ENCODE peak calls at places on chromosomes 2 and 18, in ten cellular contexts. One of them, this sample, is unnamed.

GRCh38 chr18:79540914-79541301 is 138.7 kb upstream of the CTDP1 start:
- DNase-seq in activated naive CD8-positive, alpha-beta T cell treated with anti-CD3 and anti-CD28 coated beads, Interleukin-2, amount 10 ng/mL, durations not matched to agents 7 days and 5 days: no peak
- DNase-seq in renal cortical epithelial cell: no peak
- DNase-seq in T-helper 2 cell: no peak
- DNase-seq in stimulated activated naive B cell treated with anti-CD40 and anti-IgM and Interleukin-4, amounts not matched to agents 10 μg/mL and 1 μg/mL and 100 μg/mL, for 72 hours: no peak
- DNase-seq in Caki2: no peak
- DNase-seq in neural crest cell: no peak
- DNase-seq in Calu3: no peak
- DNase-seq in activated CD8-positive, alpha-beta memory T cell treated with anti-CD3 and anti-CD28 coated beads, Interleukin-2, amount 10 ng/mL, durations not matched to agents 7 days and 5 days: no peak
- DNase-seq in HT-29: no peak
- DNase-seq in this sample: no peak

GRCh38 chr2:211454684-211455083 is 898.3 kb downstream of the CPS1 start:
- DNase-seq in stimulated activated naive B cell treated with anti-CD40 and anti-IgM and Interleukin-4, amounts not matched to agents 10 μg/mL and 1 μg/mL and 100 μg/mL, for 72 hours: no peak
- DNase-seq in T-helper 2 cell: no peak
- DNase-seq in activated naive CD8-positive, alpha-beta T cell treated with anti-CD3 and anti-CD28 coated beads, Interleukin-2, amount 10 ng/mL, durations not matched to agents 7 days and 5 days: no peak
- DNase-seq in HT-29: no peak
- DNase-seq in renal cortical epithelial cell: no peak
- DNase-seq in activated CD8-positive, alpha-beta memory T cell treated with anti-CD3 and anti-CD28 coated beads, Interleukin-2, amount 10 ng/mL, durations not matched to agents 7 days and 5 days: no peak
- DNase-seq in neural crest cell: no peak
- DNase-seq in Caki2: no peak
- DNase-seq in Calu3: no peak
- DNase-seq in this sample: no peak

GRCh38 chr2:191941376-191941775 is 94.5 kb upstream of the CAVIN2 start:
- DNase-seq in T-helper 2 cell: no peak
- DNase-seq in stimulated activated naive B cell treated with anti-CD40 and anti-IgM and Interleukin-4, amounts not matched to agents 10 μg/mL and 1 μg/mL and 100 μg/mL, for 72 hours: no peak
- DNase-seq in Calu3: no peak
- DNase-seq in HT-29: no peak
- DNase-seq in Caki2: no peak
- DNase-seq in activated CD8-positive, alpha-beta memory T cell treated with anti-CD3 and anti-CD28 coated beads, Interleukin-2, amount 10 ng/mL, durations not matched to agents 7 days and 5 days: no peak
- DNase-seq in neural crest cell: no peak
- DNase-seq in renal cortical epithelial cell: no peak
- DNase-seq in activated naive CD8-positive, alpha-beta T cell treated with anti-CD3 and anti-CD28 coated beads, Interleukin-2, amount 10 ng/mL, durations not matched to agents 7 days and 5 days: no peak
- DNase-seq in this sample: no peak

GRCh38 chr2:197196737-197197136 is 113.8 kb downstream of the ANKRD44 start:
- DNase-seq in Caki2: no peak
- DNase-seq in HT-29: no peak
- DNase-seq in renal cortical epithelial cell: peak; percentile 34
- DNase-seq in activated CD8-positive, alpha-beta memory T cell treated with anti-CD3 and anti-CD28 coated beads, Interleukin-2, amount 10 ng/mL, durations not matched to agents 7 days and 5 days: no peak
- DNase-seq in T-helper 2 cell: peak; percentile 40
- DNase-seq in stimulated activated naive B cell treated with anti-CD40 and anti-IgM and Interleukin-4, amounts not matched to agents 10 μg/mL and 1 μg/mL and 100 μg/mL, for 72 hours: no peak
- DNase-seq in activated naive CD8-positive, alpha-beta T cell treated with anti-CD3 and anti-CD28 coated beads, Interleukin-2, amount 10 ng/mL, durations not matched to agents 7 days and 5 days: no peak
- DNase-seq in Calu3: no peak
- DNase-seq in neural crest cell: no peak
- DNase-seq in this sample: no peak

GRCh38 chr18:456361-456821 is 44.1 kb downstream of the COLEC12 start:
- DNase-seq in renal cortical epithelial cell: no peak
- DNase-seq in stimulated activated naive B cell treated with anti-CD40 and anti-IgM and Interleukin-4, amounts not matched to agents 10 μg/mL and 1 μg/mL and 100 μg/mL, for 72 hours: no peak
- DNase-seq in activated naive CD8-positive, alpha-beta T cell treated with anti-CD3 and anti-CD28 coated beads, Interleukin-2, amount 10 ng/mL, durations not matched to agents 7 days and 5 days: no peak
- DNase-seq in HT-29: no peak
- DNase-seq in Caki2: no peak
- DNase-seq in T-helper 2 cell: no peak
- DNase-seq in activated CD8-positive, alpha-beta memory T cell treated with anti-CD3 and anti-CD28 coated beads, Interleukin-2, amount 10 ng/mL, durations not matched to agents 7 days and 5 days: no peak
- DNase-seq in neural crest cell: no peak
- DNase-seq in Calu3: no peak
- DNase-seq in this sample: no peak

GRCh38 chr18:63882333-63883141 is 5.0 kb upstream of the SERPINB2 start:
- DNase-seq in Calu3: peak; percentile 88
- DNase-seq in renal cortical epithelial cell: peak; percentile 93
- DNase-seq in HT-29: no peak
- DNase-seq in stimulated activated naive B cell treated with anti-CD40 and anti-IgM and Interleukin-4, amounts not matched to agents 10 μg/mL and 1 μg/mL and 100 μg/mL, for 72 hours: no peak
- DNase-seq in neural crest cell: no peak
- DNase-seq in activated CD8-positive, alpha-beta memory T cell treated with anti-CD3 and anti-CD28 coated beads, Interleukin-2, amount 10 ng/mL, durations not matched to agents 7 days and 5 days: no peak
- DNase-seq in T-helper 2 cell: peak; percentile 73
- DNase-seq in Caki2: no peak
- DNase-seq in activated naive CD8-positive, alpha-beta T cell treated with anti-CD3 and anti-CD28 coated beads, Interleukin-2, amount 10 ng/mL, durations not matched to agents 7 days and 5 days: no peak
- DNase-seq in this sample: no peak

GRCh38 chr2:100230754-100231153 is 88.4 kb upstream of the AFF3 start:
- DNase-seq in HT-29: no peak
- DNase-seq in stimulated activated naive B cell treated with anti-CD40 and anti-IgM and Interleukin-4, amounts not matched to agents 10 μg/mL and 1 μg/mL and 100 μg/mL, for 72 hours: no peak
- DNase-seq in Calu3: no peak
- DNase-seq in renal cortical epithelial cell: no peak
- DNase-seq in Caki2: no peak
- DNase-seq in activated naive CD8-positive, alpha-beta T cell treated with anti-CD3 and anti-CD28 coated beads, Interleukin-2, amount 10 ng/mL, durations not matched to agents 7 days and 5 days: no peak
- DNase-seq in activated CD8-positive, alpha-beta memory T cell treated with anti-CD3 and anti-CD28 coated beads, Interleukin-2, amount 10 ng/mL, durations not matched to agents 7 days and 5 days: no peak
- DNase-seq in T-helper 2 cell: no peak
- DNase-seq in neural crest cell: no peak
- DNase-seq in this sample: no peak

GRCh38 chr2:121613152-121613551 is 36.1 kb downstream of the CLASP1 start:
- DNase-seq in activated naive CD8-positive, alpha-beta T cell treated with anti-CD3 and anti-CD28 coated beads, Interleukin-2, amount 10 ng/mL, durations not matched to agents 7 days and 5 days: no peak
- DNase-seq in renal cortical epithelial cell: no peak
- DNase-seq in activated CD8-positive, alpha-beta memory T cell treated with anti-CD3 and anti-CD28 coated beads, Interleukin-2, amount 10 ng/mL, durations not matched to agents 7 days and 5 days: no peak
- DNase-seq in HT-29: no peak
- DNase-seq in stimulated activated naive B cell treated with anti-CD40 and anti-IgM and Interleukin-4, amounts not matched to agents 10 μg/mL and 1 μg/mL and 100 μg/mL, for 72 hours: no peak
- DNase-seq in Calu3: no peak
- DNase-seq in Caki2: no peak
- DNase-seq in T-helper 2 cell: no peak
- DNase-seq in neural crest cell: no peak
- DNase-seq in this sample: no peak

GRCh38 chr2:191304939-191305875 is 60.0 kb downstream of the MYO1B start:
- DNase-seq in stimulated activated naive B cell treated with anti-CD40 and anti-IgM and Interleukin-4, amounts not matched to agents 10 μg/mL and 1 μg/mL and 100 μg/mL, for 72 hours: no peak
- DNase-seq in activated CD8-positive, alpha-beta memory T cell treated with anti-CD3 and anti-CD28 coated beads, Interleukin-2, amount 10 ng/mL, durations not matched to agents 7 days and 5 days: no peak
- DNase-seq in renal cortical epithelial cell: no peak
- DNase-seq in neural crest cell: no peak
- DNase-seq in Caki2: no peak
- DNase-seq in Calu3: no peak
- DNase-seq in activated naive CD8-positive, alpha-beta T cell treated with anti-CD3 and anti-CD28 coated beads, Interleukin-2, amount 10 ng/mL, durations not matched to agents 7 days and 5 days: no peak
- DNase-seq in HT-29: no peak
- DNase-seq in T-helper 2 cell: no peak
- DNase-seq in this sample: no peak

GRCh38 chr2:199228887-199229819 is 228.6 kb downstream of the SATB2 start:
- DNase-seq in neural crest cell: no peak
- DNase-seq in Caki2: peak; percentile 81
- DNase-seq in HT-29: no peak
- DNase-seq in Calu3: peak; percentile 48
- DNase-seq in stimulated activated naive B cell treated with anti-CD40 and anti-IgM and Interleukin-4, amounts not matched to agents 10 μg/mL and 1 μg/mL and 100 μg/mL, for 72 hours: no peak
- DNase-seq in T-helper 2 cell: peak; percentile 96
- DNase-seq in activated naive CD8-positive, alpha-beta T cell treated with anti-CD3 and anti-CD28 coated beads, Interleukin-2, amount 10 ng/mL, durations not matched to agents 7 days and 5 days: no peak
- DNase-seq in activated CD8-positive, alpha-beta memory T cell treated with anti-CD3 and anti-CD28 coated beads, Interleukin-2, amount 10 ng/mL, durations not matched to agents 7 days and 5 days: peak; percentile 64
- DNase-seq in renal cortical epithelial cell: peak; percentile 93
- DNase-seq in this sample: no peak

GRCh38 chr2:217071416-217071815 is 211.6 kb upstream of the TNP1 start:
- DNase-seq in Caki2: no peak
- DNase-seq in T-helper 2 cell: no peak
- DNase-seq in neural crest cell: no peak
- DNase-seq in HT-29: no peak
- DNase-seq in renal cortical epithelial cell: no peak
- DNase-seq in Calu3: no peak
- DNase-seq in activated CD8-positive, alpha-beta memory T cell treated with anti-CD3 and anti-CD28 coated beads, Interleukin-2, amount 10 ng/mL, durations not matched to agents 7 days and 5 days: no peak
- DNase-seq in stimulated activated naive B cell treated with anti-CD40 and anti-IgM and Interleukin-4, amounts not matched to agents 10 μg/mL and 1 μg/mL and 100 μg/mL, for 72 hours: no peak
- DNase-seq in activated naive CD8-positive, alpha-beta T cell treated with anti-CD3 and anti-CD28 coated beads, Interleukin-2, amount 10 ng/mL, durations not matched to agents 7 days and 5 days: no peak
- DNase-seq in this sample: no peak

GRCh38 chr18:41881285-41881684 is 73.7 kb upstream of the PIK3C3 start:
- DNase-seq in activated naive CD8-positive, alpha-beta T cell treated with anti-CD3 and anti-CD28 coated beads, Interleukin-2, amount 10 ng/mL, durations not matched to agents 7 days and 5 days: no peak
- DNase-seq in activated CD8-positive, alpha-beta memory T cell treated with anti-CD3 and anti-CD28 coated beads, Interleukin-2, amount 10 ng/mL, durations not matched to agents 7 days and 5 days: no peak
- DNase-seq in Calu3: no peak
- DNase-seq in renal cortical epithelial cell: peak; percentile 33
- DNase-seq in T-helper 2 cell: no peak
- DNase-seq in Caki2: no peak
- DNase-seq in stimulated activated naive B cell treated with anti-CD40 and anti-IgM and Interleukin-4, amounts not matched to agents 10 μg/mL and 1 μg/mL and 100 μg/mL, for 72 hours: no peak
- DNase-seq in HT-29: no peak
- DNase-seq in neural crest cell: no peak
- DNase-seq in this sample: no peak

GRCh38 chr2:120104002-120104467 is 91.2 kb downstream of the EPB41L5 start:
- DNase-seq in activated CD8-positive, alpha-beta memory T cell treated with anti-CD3 and anti-CD28 coated beads, Interleukin-2, amount 10 ng/mL, durations not matched to agents 7 days and 5 days: no peak
- DNase-seq in HT-29: no peak
- DNase-seq in Caki2: no peak
- DNase-seq in activated naive CD8-positive, alpha-beta T cell treated with anti-CD3 and anti-CD28 coated beads, Interleukin-2, amount 10 ng/mL, durations not matched to agents 7 days and 5 days: no peak
- DNase-seq in T-helper 2 cell: no peak
- DNase-seq in neural crest cell: no peak
- DNase-seq in stimulated activated naive B cell treated with anti-CD40 and anti-IgM and Interleukin-4, amounts not matched to agents 10 μg/mL and 1 μg/mL and 100 μg/mL, for 72 hours: no peak
- DNase-seq in Calu3: no peak
- DNase-seq in renal cortical epithelial cell: peak; percentile 54
- DNase-seq in this sample: no peak

GRCh38 chr18:59823611-59824195 is 76.1 kb upstream of the PMAIP1 start:
- DNase-seq in activated naive CD8-positive, alpha-beta T cell treated with anti-CD3 and anti-CD28 coated beads, Interleukin-2, amount 10 ng/mL, durations not matched to agents 7 days and 5 days: no peak
- DNase-seq in T-helper 2 cell: peak; percentile 66
- DNase-seq in Caki2: peak; percentile 31
- DNase-seq in neural crest cell: peak; percentile 73
- DNase-seq in Calu3: peak; percentile 81
- DNase-seq in renal cortical epithelial cell: peak; percentile 60
- DNase-seq in HT-29: peak; percentile 68
- DNase-seq in stimulated activated naive B cell treated with anti-CD40 and anti-IgM and Interleukin-4, amounts not matched to agents 10 μg/mL and 1 μg/mL and 100 μg/mL, for 72 hours: peak; percentile 27
- DNase-seq in activated CD8-positive, alpha-beta memory T cell treated with anti-CD3 and anti-CD28 coated beads, Interleukin-2, amount 10 ng/mL, durations not matched to agents 7 days and 5 days: peak; percentile 77
- DNase-seq in this sample: no peak

GRCh38 chr2:17830053-17831034 is 14.1 kb downstream of the MSGN1 start:
- DNase-seq in renal cortical epithelial cell: peak; percentile 76
- DNase-seq in activated naive CD8-positive, alpha-beta T cell treated with anti-CD3 and anti-CD28 coated beads, Interleukin-2, amount 10 ng/mL, durations not matched to agents 7 days and 5 days: peak; percentile 76
- DNase-seq in Caki2: peak; percentile 63
- DNase-seq in stimulated activated naive B cell treated with anti-CD40 and anti-IgM and Interleukin-4, amounts not matched to agents 10 μg/mL and 1 μg/mL and 100 μg/mL, for 72 hours: peak; percentile 50
- DNase-seq in Calu3: peak; percentile 86
- DNase-seq in activated CD8-positive, alpha-beta memory T cell treated with anti-CD3 and anti-CD28 coated beads, Interleukin-2, amount 10 ng/mL, durations not matched to agents 7 days and 5 days: peak; percentile 53
- DNase-seq in neural crest cell: peak; percentile 89
- DNase-seq in HT-29: peak; percentile 76
- DNase-seq in T-helper 2 cell: peak; percentile 42
- DNase-seq in this sample: no peak

GRCh38 chr2:160910681-160911080 is 249.5 kb upstream of the TANK start:
- DNase-seq in renal cortical epithelial cell: peak; percentile 36
- DNase-seq in activated naive CD8-positive, alpha-beta T cell treated with anti-CD3 and anti-CD28 coated beads, Interleukin-2, amount 10 ng/mL, durations not matched to agents 7 days and 5 days: no peak
- DNase-seq in HT-29: no peak
- DNase-seq in stimulated activated naive B cell treated with anti-CD40 and anti-IgM and Interleukin-4, amounts not matched to agents 10 μg/mL and 1 μg/mL and 100 μg/mL, for 72 hours: no peak
- DNase-seq in T-helper 2 cell: no peak
- DNase-seq in Calu3: no peak
- DNase-seq in activated CD8-positive, alpha-beta memory T cell treated with anti-CD3 and anti-CD28 coated beads, Interleukin-2, amount 10 ng/mL, durations not matched to agents 7 days and 5 days: no peak
- DNase-seq in Caki2: no peak
- DNase-seq in neural crest cell: no peak
- DNase-seq in this sample: no peak

GRCh38 chr2:103386872-103387271 is 625.0 kb downstream of the TMEM182 start:
- DNase-seq in neural crest cell: no peak
- DNase-seq in HT-29: no peak
- DNase-seq in Calu3: no peak
- DNase-seq in renal cortical epithelial cell: no peak
- DNase-seq in activated naive CD8-positive, alpha-beta T cell treated with anti-CD3 and anti-CD28 coated beads, Interleukin-2, amount 10 ng/mL, durations not matched to agents 7 days and 5 days: no peak
- DNase-seq in T-helper 2 cell: no peak
- DNase-seq in stimulated activated naive B cell treated with anti-CD40 and anti-IgM and Interleukin-4, amounts not matched to agents 10 μg/mL and 1 μg/mL and 100 μg/mL, for 72 hours: no peak
- DNase-seq in activated CD8-positive, alpha-beta memory T cell treated with anti-CD3 and anti-CD28 coated beads, Interleukin-2, amount 10 ng/mL, durations not matched to agents 7 days and 5 days: no peak
- DNase-seq in Caki2: no peak
- DNase-seq in this sample: no peak

GRCh38 chr2:95357717-95358280 is 44.7 kb upstream of the FAHD2A start:
- DNase-seq in neural crest cell: no peak
- DNase-seq in renal cortical epithelial cell: no peak
- DNase-seq in activated naive CD8-positive, alpha-beta T cell treated with anti-CD3 and anti-CD28 coated beads, Interleukin-2, amount 10 ng/mL, durations not matched to agents 7 days and 5 days: no peak
- DNase-seq in Caki2: no peak
- DNase-seq in activated CD8-positive, alpha-beta memory T cell treated with anti-CD3 and anti-CD28 coated beads, Interleukin-2, amount 10 ng/mL, durations not matched to agents 7 days and 5 days: no peak
- DNase-seq in T-helper 2 cell: no peak
- DNase-seq in Calu3: no peak
- DNase-seq in stimulated activated naive B cell treated with anti-CD40 and anti-IgM and Interleukin-4, amounts not matched to agents 10 μg/mL and 1 μg/mL and 100 μg/mL, for 72 hours: no peak
- DNase-seq in HT-29: no peak
- DNase-seq in this sample: no peak

GRCh38 chr2:137255990-137256389 is 490.6 kb downstream of the THSD7B start:
- DNase-seq in Calu3: no peak
- DNase-seq in Caki2: no peak
- DNase-seq in activated naive CD8-positive, alpha-beta T cell treated with anti-CD3 and anti-CD28 coated beads, Interleukin-2, amount 10 ng/mL, durations not matched to agents 7 days and 5 days: no peak
- DNase-seq in neural crest cell: no peak
- DNase-seq in HT-29: no peak
- DNase-seq in renal cortical epithelial cell: peak; percentile 82
- DNase-seq in T-helper 2 cell: no peak
- DNase-seq in stimulated activated naive B cell treated with anti-CD40 and anti-IgM and Interleukin-4, amounts not matched to agents 10 μg/mL and 1 μg/mL and 100 μg/mL, for 72 hours: no peak
- DNase-seq in activated CD8-positive, alpha-beta memory T cell treated with anti-CD3 and anti-CD28 coated beads, Interleukin-2, amount 10 ng/mL, durations not matched to agents 7 days and 5 days: no peak
- DNase-seq in this sample: no peak

GRCh38 chr2:25159947-25160346 is 8.4 kb downstream of the POMC start:
- DNase-seq in activated naive CD8-positive, alpha-beta T cell treated with anti-CD3 and anti-CD28 coated beads, Interleukin-2, amount 10 ng/mL, durations not matched to agents 7 days and 5 days: no peak
- DNase-seq in HT-29: no peak
- DNase-seq in stimulated activated naive B cell treated with anti-CD40 and anti-IgM and Interleukin-4, amounts not matched to agents 10 μg/mL and 1 μg/mL and 100 μg/mL, for 72 hours: no peak
- DNase-seq in neural crest cell: peak; percentile 30
- DNase-seq in T-helper 2 cell: no peak
- DNase-seq in Caki2: no peak
- DNase-seq in activated CD8-positive, alpha-beta memory T cell treated with anti-CD3 and anti-CD28 coated beads, Interleukin-2, amount 10 ng/mL, durations not matched to agents 7 days and 5 days: no peak
- DNase-seq in Calu3: no peak
- DNase-seq in renal cortical epithelial cell: no peak
- DNase-seq in this sample: no peak

GRCh38 chr2:28201711-28202180 is 190.9 kb upstream of the FOSL2 start:
- DNase-seq in Calu3: no peak
- DNase-seq in Caki2: no peak
- DNase-seq in HT-29: no peak
- DNase-seq in activated CD8-positive, alpha-beta memory T cell treated with anti-CD3 and anti-CD28 coated beads, Interleukin-2, amount 10 ng/mL, durations not matched to agents 7 days and 5 days: no peak
- DNase-seq in activated naive CD8-positive, alpha-beta T cell treated with anti-CD3 and anti-CD28 coated beads, Interleukin-2, amount 10 ng/mL, durations not matched to agents 7 days and 5 days: no peak
- DNase-seq in renal cortical epithelial cell: no peak
- DNase-seq in T-helper 2 cell: no peak
- DNase-seq in stimulated activated naive B cell treated with anti-CD40 and anti-IgM and Interleukin-4, amounts not matched to agents 10 μg/mL and 1 μg/mL and 100 μg/mL, for 72 hours: no peak
- DNase-seq in neural crest cell: no peak
- DNase-seq in this sample: no peak

GRCh38 chr2:48248251-48248933 is 281.6 kb upstream of the STON1 start:
- DNase-seq in activated CD8-positive, alpha-beta memory T cell treated with anti-CD3 and anti-CD28 coated beads, Interleukin-2, amount 10 ng/mL, durations not matched to agents 7 days and 5 days: no peak
- DNase-seq in neural crest cell: no peak
- DNase-seq in Caki2: peak; percentile 59
- DNase-seq in T-helper 2 cell: peak; percentile 28
- DNase-seq in activated naive CD8-positive, alpha-beta T cell treated with anti-CD3 and anti-CD28 coated beads, Interleukin-2, amount 10 ng/mL, durations not matched to agents 7 days and 5 days: no peak
- DNase-seq in HT-29: no peak
- DNase-seq in Calu3: peak; percentile 11
- DNase-seq in renal cortical epithelial cell: peak; percentile 94
- DNase-seq in stimulated activated naive B cell treated with anti-CD40 and anti-IgM and Interleukin-4, amounts not matched to agents 10 μg/mL and 1 μg/mL and 100 μg/mL, for 72 hours: no peak
- DNase-seq in this sample: no peak

GRCh38 chr2:239182981-239183791 is 217.6 kb downstream of the HDAC4 start:
- DNase-seq in Caki2: no peak
- DNase-seq in Calu3: no peak
- DNase-seq in neural crest cell: no peak
- DNase-seq in stimulated activated naive B cell treated with anti-CD40 and anti-IgM and Interleukin-4, amounts not matched to agents 10 μg/mL and 1 μg/mL and 100 μg/mL, for 72 hours: no peak
- DNase-seq in T-helper 2 cell: no peak
- DNase-seq in HT-29: no peak
- DNase-seq in renal cortical epithelial cell: no peak
- DNase-seq in activated CD8-positive, alpha-beta memory T cell treated with anti-CD3 and anti-CD28 coated beads, Interleukin-2, amount 10 ng/mL, durations not matched to agents 7 days and 5 days: no peak
- DNase-seq in activated naive CD8-positive, alpha-beta T cell treated with anti-CD3 and anti-CD28 coated beads, Interleukin-2, amount 10 ng/mL, durations not matched to agents 7 days and 5 days: peak; percentile 7
- DNase-seq in this sample: no peak

GRCh38 chr18:50674307-50674706 is 114.4 kb downstream of the MAPK4 start:
- DNase-seq in HT-29: no peak
- DNase-seq in activated naive CD8-positive, alpha-beta T cell treated with anti-CD3 and anti-CD28 coated beads, Interleukin-2, amount 10 ng/mL, durations not matched to agents 7 days and 5 days: no peak
- DNase-seq in activated CD8-positive, alpha-beta memory T cell treated with anti-CD3 and anti-CD28 coated beads, Interleukin-2, amount 10 ng/mL, durations not matched to agents 7 days and 5 days: no peak
- DNase-seq in T-helper 2 cell: no peak
- DNase-seq in stimulated activated naive B cell treated with anti-CD40 and anti-IgM and Interleukin-4, amounts not matched to agents 10 μg/mL and 1 μg/mL and 100 μg/mL, for 72 hours: no peak
- DNase-seq in neural crest cell: no peak
- DNase-seq in Calu3: no peak
- DNase-seq in renal cortical epithelial cell: no peak
- DNase-seq in Caki2: no peak
- DNase-seq in this sample: no peak

GRCh38 chr2:240130393-240131195 is 5.5 kb downstream of the COPS9 start:
- DNase-seq in stimulated activated naive B cell treated with anti-CD40 and anti-IgM and Interleukin-4, amounts not matched to agents 10 μg/mL and 1 μg/mL and 100 μg/mL, for 72 hours: no peak
- DNase-seq in renal cortical epithelial cell: no peak
- DNase-seq in activated CD8-positive, alpha-beta memory T cell treated with anti-CD3 and anti-CD28 coated beads, Interleukin-2, amount 10 ng/mL, durations not matched to agents 7 days and 5 days: no peak
- DNase-seq in HT-29: no peak
- DNase-seq in T-helper 2 cell: no peak
- DNase-seq in neural crest cell: no peak
- DNase-seq in Calu3: no peak
- DNase-seq in Caki2: no peak
- DNase-seq in activated naive CD8-positive, alpha-beta T cell treated with anti-CD3 and anti-CD28 coated beads, Interleukin-2, amount 10 ng/mL, durations not matched to agents 7 days and 5 days: peak; percentile 29
- DNase-seq in this sample: no peak

GRCh38 chr2:28558421-28558820 is 62.6 kb downstream of the PLB1 start:
- DNase-seq in activated CD8-positive, alpha-beta memory T cell treated with anti-CD3 and anti-CD28 coated beads, Interleukin-2, amount 10 ng/mL, durations not matched to agents 7 days and 5 days: no peak
- DNase-seq in stimulated activated naive B cell treated with anti-CD40 and anti-IgM and Interleukin-4, amounts not matched to agents 10 μg/mL and 1 μg/mL and 100 μg/mL, for 72 hours: no peak
- DNase-seq in neural crest cell: no peak
- DNase-seq in Calu3: no peak
- DNase-seq in Caki2: no peak
- DNase-seq in HT-29: no peak
- DNase-seq in T-helper 2 cell: no peak
- DNase-seq in activated naive CD8-positive, alpha-beta T cell treated with anti-CD3 and anti-CD28 coated beads, Interleukin-2, amount 10 ng/mL, durations not matched to agents 7 days and 5 days: no peak
- DNase-seq in renal cortical epithelial cell: no peak
- DNase-seq in this sample: no peak